ENCODE peak calls at places on chromosomes 3 and 15, in five cellular contexts. U is HCT116, O is neural progenitor cell, S is A549, R is esophagus muscularis mucosa. P is an unnamed sample.

GRCh38 chr3:174532776-174533175 is 326.4 kb upstream of the NAALADL2 start:
- DNase-seq in R (no peak), O (no peak), S (no peak), U (no peak), P (no peak)

GRCh38 chr3:77134801-77135200 is 94.9 kb downstream of the ROBO2 start:
- DNase-seq in U (no peak), O (no peak), R (no peak), S (no peak), P (no peak)

GRCh38 chr15:70563561-70564095 is 199.7 kb downstream of the UACA start:
- DNase-seq in S (no peak), U (no peak), O (no peak), R (no peak), P (no peak)

GRCh38 chr15:71638876-71639275 is 171.5 kb upstream of the NR2E3 start:
- DNase-seq in S (no peak), R (no peak), O (no peak), U (no peak), P (no peak)

GRCh38 chr3:141414800-141415462 is 46.6 kb downstream of the ZBTB38 start:
- DNase-seq in S (peak; percentile 96), R (no peak), O (no peak), U (no peak), P (no peak)

GRCh38 chr3:56054827-56055226 is 413.4 kb downstream of the ERC2 start:
- DNase-seq in O (peak; percentile 27), U (no peak), R (no peak), S (no peak), P (no peak)

GRCh38 chr3:188021502-188022040 is 132.4 kb upstream of the LPP start:
- DNase-seq in O (no peak), R (peak; percentile 87), U (no peak), S (no peak), P (no peak)

GRCh38 chr3:197802505-197803459 is 11.7 kb downstream of the LRCH3 start:
- DNase-seq in O (no peak), U (no peak), S (no peak), R (no peak), P (peak; percentile 28)

GRCh38 chr15:62739507-62739906 is 303.0 kb upstream of the TPM1 start:
- DNase-seq in U (no peak), S (peak; percentile 28), O (no peak), R (no peak), P (no peak)

GRCh38 chr3:87370007-87370406 is 93.6 kb upstream of the POU1F1 start:
- DNase-seq in U (no peak), R (no peak), S (no peak), O (no peak), P (no peak)

GRCh38 chr15:95446854-95447253 is 883.6 kb upstream of the NR2F2 start:
- DNase-seq in O (no peak), U (no peak), S (no peak), R (no peak), P (no peak)

GRCh38 chr15:92580021-92580420 is 75.6 kb downstream of the FAM174B start:
- DNase-seq in S (no peak), R (no peak), O (no peak), U (no peak), P (no peak)

DNA sequence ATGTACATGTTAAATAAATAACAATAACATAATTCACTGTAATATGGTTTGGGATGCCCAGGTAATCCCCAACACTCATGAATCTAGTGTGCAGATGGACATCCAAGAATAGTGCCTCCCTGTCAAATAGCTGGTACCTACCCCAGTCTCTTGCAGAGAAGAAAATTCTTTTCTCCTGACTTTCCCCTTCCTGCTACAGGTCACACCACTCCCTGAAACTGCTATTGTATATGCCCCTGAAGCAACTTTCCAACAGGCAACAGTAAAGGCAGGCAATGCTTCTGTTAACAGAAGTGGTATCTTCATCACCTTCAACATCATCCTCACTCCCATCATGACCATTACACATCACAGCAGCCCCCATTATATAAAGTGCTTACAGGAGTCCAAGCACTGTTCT is 431.6 kb downstream of the MAGI1 start:
- DNase-seq in R (no peak), O (no peak), S (no peak), U (no peak), P (no peak)
- H3K4me3 ChIP-seq in R (no peak overlapping the region), O (no peak overlapping the region), S (no peak overlapping the region), U (no peak overlapping the region), P (no peak overlapping the region)

GRCh38 chr3:113867506-113867905 is 28.9 kb downstream of the GRAMD1C start:
- DNase-seq in U (peak; percentile 7), O (no peak), R (no peak), S (no peak), P (no peak)
- H3K4me3 ChIP-seq in U (no peak overlapping the region), O (no peak overlapping the region), R (no peak overlapping the region), S (no peak overlapping the region), P (no peak overlapping the region)

GRCh38 chr3:42174679-42175660 is 83.8 kb downstream of the TRAK1 start:
- DNase-seq in O (no peak), U (no peak), R (no peak), S (no peak), P (no peak)

GRCh38 chr3:42177801-42178150 is 86.6 kb downstream of the TRAK1 start:
- DNase-seq in R (no peak), S (no peak), U (no peak), O (no peak), P (no peak)

GRCh38 chr3:42177068-42177800 is 86.1 kb downstream of the TRAK1 start:
- DNase-seq in R (no peak), S (no peak), O (no peak), U (no peak), P (no peak)

GRCh38 chr3:42176635-42177034 is 85.5 kb downstream of the TRAK1 start:
- DNase-seq in S (no peak), R (no peak), O (no peak), U (no peak), P (no peak)

GRCh38 chr3:42175841-42176240 is 84.7 kb downstream of the TRAK1 start:
- DNase-seq in U (no peak), R (no peak), O (peak; percentile 10), S (no peak), P (no peak)
- H3K4me3 ChIP-seq in U (no peak overlapping the region), R (no peak overlapping the region), O (no peak overlapping the region), S (no peak overlapping the region), P (no peak overlapping the region)

GRCh38 chr3:184058029-184058428 is 5.2 kb downstream of the HTR3C start:
- DNase-seq in U (no peak), S (no peak), R (no peak), O (no peak), P (no peak)
- H3K4me3 ChIP-seq in U (no peak overlapping the region), S (no peak overlapping the region), R (no peak overlapping the region), O (no peak overlapping the region), P (no peak overlapping the region)

GRCh38 chr15:96783746-96784145 is 453.2 kb downstream of the NR2F2 start:
- DNase-seq in U (no peak), R (peak; percentile 84), S (no peak), O (no peak), P (no peak)
- H3K4me3 ChIP-seq in U (no peak overlapping the region), R (no peak overlapping the region), S (no peak overlapping the region), O (no peak overlapping the region), P (no peak overlapping the region)

DNA sequence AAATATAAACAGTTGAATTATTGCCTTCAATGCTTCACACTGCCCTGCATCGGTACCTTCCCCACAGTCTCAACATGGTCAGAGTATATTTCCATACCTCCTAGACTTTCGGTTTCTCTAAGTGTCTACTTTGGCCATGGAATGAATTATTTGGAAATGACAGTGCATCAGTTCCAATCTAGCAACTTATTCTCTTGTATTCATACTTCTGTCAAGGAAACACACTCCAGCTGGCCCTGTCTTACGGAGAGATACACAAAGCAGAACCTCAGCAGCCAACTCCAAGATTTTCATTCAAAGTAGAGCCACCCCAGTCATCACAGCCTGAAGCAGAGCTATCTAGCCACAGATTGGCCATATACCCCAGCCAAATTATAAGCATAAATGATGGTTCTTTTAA is 518.4 kb upstream of the UBE2E2 start:
- DNase-seq in U (no peak), R (no peak), O (no peak), S (no peak), P (no peak)
- H3K4me3 ChIP-seq in U (no peak overlapping the region), R (peak overlapping the region; percentile 39), O (no peak overlapping the region), S (no peak overlapping the region), P (no peak overlapping the region)

DNA sequence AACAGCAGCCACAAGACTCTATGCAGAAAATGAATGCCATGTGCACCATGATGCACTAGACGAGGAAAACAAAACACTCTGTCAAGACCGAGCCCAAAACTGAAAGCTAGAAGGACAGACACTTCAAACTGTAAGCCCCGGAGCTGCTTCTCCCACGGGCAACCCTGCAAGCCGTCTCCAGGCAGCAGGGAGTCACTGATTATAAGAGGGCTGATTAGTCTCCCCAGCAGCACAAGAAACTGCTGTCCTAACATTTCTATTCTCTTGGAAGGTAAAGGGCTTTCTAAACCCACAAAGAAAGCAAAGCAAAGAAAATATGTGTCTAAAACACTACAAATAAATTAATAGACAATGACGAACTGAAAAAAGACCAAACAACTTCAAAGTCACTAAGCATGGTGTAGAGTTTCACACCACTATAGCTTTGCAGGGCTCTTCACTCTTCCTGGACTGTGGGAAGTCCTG is 15.5 kb downstream of the TBC1D2B start:
- DNase-seq in S (no peak), O (no peak), R (no peak), U (no peak), P (no peak)
- H3K4me3 ChIP-seq in S (no peak overlapping the region), O (no peak overlapping the region), R (peak overlapping the region; percentile 11), U (no peak overlapping the region), P (no peak overlapping the region)

GRCh38 chr15:58627046-58627445 is 122.5 kb downstream of the ADAM10 start:
- DNase-seq in O (no peak), S (no peak), R (no peak), U (no peak), P (no peak)

GRCh38 chr15:58627706-58628105 is 121.8 kb downstream of the ADAM10 start:
- DNase-seq in O (no peak), R (no peak), U (no peak), S (no peak), P (no peak)

GRCh38 chr15:58626378-58626777 is 123.1 kb downstream of the ADAM10 start:
- DNase-seq in S (no peak), U (no peak), O (no peak), R (no peak), P (no peak)

GRCh38 chr15:58629625-58630024 is 119.9 kb downstream of the ADAM10 start:
- DNase-seq in O (no peak), U (no peak), R (no peak), S (no peak), P (no peak)

GRCh38 chr15:58628206-58629057 is 121.1 kb downstream of the ADAM10 start:
- DNase-seq in U (no peak), S (no peak), O (no peak), R (no peak), P (no peak)
- H3K4me3 ChIP-seq in U (no peak overlapping the region), S (peak overlapping the region; percentile 22), O (no peak overlapping the region), R (peak overlapping the region; percentile 50), P (no peak overlapping the region)

GRCh38 chr3:126394179-126394976 is at the start of gene CFAP100:
- DNase-seq in U (no peak), O (peak; percentile 95), S (no peak), R (no peak), P (peak; percentile 93)
- H3K4me3 ChIP-seq in U (no peak within 1 kb of the TSS), O (peak within 1 kb of the TSS; percentile 45), S (no peak within 1 kb of the TSS), R (peak within 1 kb of the TSS; percentile 53), P (no peak within 1 kb of the TSS)

P was measured in H7.